ENCODE peak calls at places on chromosomes 1 and 21, in seven cellular contexts. S is endothelial cell of umbilical vein, W is brain microvascular endothelial cell, H is left ventricle myocardium inferior, I is Caco-2, O is skeletal muscle cell, D is astrocyte. G is an unnamed sample.

GRCh38 chr1:15326691-15327530 is 79.9 kb downstream of the FHAD1 start:
- DNase-seq in S (no peak), W (no peak), H (no peak), I (no peak), O (no peak), D (peak; percentile 85), G (no peak)

GRCh38 chr1:114435088-114435715 is 75.8 kb downstream of the TRIM33 start:
- DNase-seq in S (no peak), W (no peak), H (no peak), I (no peak), O (no peak), D (no peak), G (peak; percentile 88)

GRCh38 chr1:119544165-119544762 is 37.3 kb downstream of the HSD3B1 start:
- DNase-seq in S (no peak), W (no peak), H (no peak), I (no peak), O (no peak), D (no peak), G (no peak)

GRCh38 chr1:182761396-182762395 is 27.9 kb upstream of the NPL start:
- DNase-seq in S (no peak), W (no peak), H (no peak), I (no peak), O (no peak), D (no peak), G (no peak)

GRCh38 chr1:64514197-64514765 is 44.4 kb downstream of the CACHD1 start:
- DNase-seq in S (peak; percentile 79), W (peak; percentile 81), H (no peak), I (peak; percentile 49), O (peak; percentile 82), D (peak; percentile 92), G (no peak)

GRCh38 chr1:5125208-5125607 is 470.8 kb downstream of the AJAP1 start:
- DNase-seq in S (no peak), W (no peak), H (no peak), I (no peak), O (no peak), D (no peak), G (no peak)

GRCh38 chr21:44741921-44742320 is 30.5 kb upstream of the TSPEAR start:
- DNase-seq in S (no peak), W (no peak), H (no peak), I (no peak), O (no peak), D (no peak), G (no peak)

GRCh38 chr21:38787461-38788274 is 18.1 kb upstream of the ETS2 start:
- DNase-seq in S (no peak), W (peak; percentile 51), H (no peak), I (peak; percentile 93), O (peak; percentile 60), D (peak; percentile 82), G (peak; percentile 80)

GRCh38 chr1:45084562-45084961 is 72.5 kb downstream of the UROD start:
- DNase-seq in S (no peak), W (no peak), H (no peak), I (no peak), O (no peak), D (no peak), G (no peak)

GRCh38 chr1:93925206-93925605 is 16.0 kb upstream of the GCLM start:
- DNase-seq in S (no peak), W (no peak), H (no peak), I (no peak), O (no peak), D (no peak), G (no peak)

GRCh38 chr1:197356723-197357533 is 88.9 kb downstream of the CRB1 start:
- DNase-seq in S (peak; percentile 49), W (peak; percentile 38), H (no peak), I (no peak), O (peak; percentile 16), D (peak; percentile 33), G (peak; percentile 23)

GRCh38 chr21:38984982-38985422 is 179.3 kb downstream of the ETS2 start:
- DNase-seq in S (peak; percentile 80), W (no peak), H (no peak), I (no peak), O (peak; percentile 82), D (peak; percentile 92), G (no peak)

GRCh38 chr1:110783292-110783918 is 89.5 kb upstream of the CD53 start:
- DNase-seq in S (peak; percentile 47), W (peak; percentile 38), H (no peak), I (peak; percentile 36), O (peak; percentile 4), D (peak; percentile 16), G (peak; percentile 14)

DNA sequence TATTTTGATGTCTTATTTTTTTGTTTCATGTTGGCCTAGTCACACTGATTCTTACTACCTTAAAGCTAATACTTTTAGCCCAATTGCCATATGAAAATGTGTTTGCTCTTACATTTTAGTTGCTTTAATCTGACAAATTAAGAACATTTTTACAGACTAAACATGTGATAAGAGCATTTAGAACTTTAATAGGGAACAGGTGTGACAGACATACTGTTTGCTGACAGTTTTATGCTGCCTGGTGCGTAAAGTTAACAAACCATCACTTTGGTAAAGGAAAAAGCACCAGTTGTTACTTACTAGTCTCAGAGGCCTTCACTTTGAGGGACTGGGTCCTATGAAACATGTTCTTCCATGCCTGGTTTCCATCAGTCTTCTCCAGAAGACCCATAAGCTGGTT is 14.7 kb downstream of the CMPK1 start:
- DNase-seq in S (no peak), W (no peak), H (no peak), I (no peak), O (no peak), D (no peak), G (no peak)
- H3K4me3 ChIP-seq in S (no peak overlapping the region), W (no peak overlapping the region), H (no peak overlapping the region), I (no peak overlapping the region), O (no peak overlapping the region), D (no peak overlapping the region), G (no peak overlapping the region)

GRCh38 chr1:81805537-81806431 is 5.0 kb downstream of the ADGRL2 start:
- DNase-seq in S (no peak), W (no peak), H (no peak), I (no peak), O (no peak), D (no peak), G (no peak)
- H3K4me3 ChIP-seq in S (no peak overlapping the region), W (no peak overlapping the region), H (peak overlapping the region; percentile 95), I (no peak overlapping the region), O (no peak overlapping the region), D (no peak overlapping the region), G (no peak overlapping the region)

GRCh38 chr1:41894101-41894620 is 24.6 kb downstream of the HIVEP3 start:
- DNase-seq in S (no peak), W (no peak), H (no peak), I (no peak), O (no peak), D (no peak), G (no peak)
- H3K4me3 ChIP-seq in S (no peak overlapping the region), W (no peak overlapping the region), H (no peak overlapping the region), I (no peak overlapping the region), O (no peak overlapping the region), D (no peak overlapping the region), G (no peak overlapping the region)

DNA sequence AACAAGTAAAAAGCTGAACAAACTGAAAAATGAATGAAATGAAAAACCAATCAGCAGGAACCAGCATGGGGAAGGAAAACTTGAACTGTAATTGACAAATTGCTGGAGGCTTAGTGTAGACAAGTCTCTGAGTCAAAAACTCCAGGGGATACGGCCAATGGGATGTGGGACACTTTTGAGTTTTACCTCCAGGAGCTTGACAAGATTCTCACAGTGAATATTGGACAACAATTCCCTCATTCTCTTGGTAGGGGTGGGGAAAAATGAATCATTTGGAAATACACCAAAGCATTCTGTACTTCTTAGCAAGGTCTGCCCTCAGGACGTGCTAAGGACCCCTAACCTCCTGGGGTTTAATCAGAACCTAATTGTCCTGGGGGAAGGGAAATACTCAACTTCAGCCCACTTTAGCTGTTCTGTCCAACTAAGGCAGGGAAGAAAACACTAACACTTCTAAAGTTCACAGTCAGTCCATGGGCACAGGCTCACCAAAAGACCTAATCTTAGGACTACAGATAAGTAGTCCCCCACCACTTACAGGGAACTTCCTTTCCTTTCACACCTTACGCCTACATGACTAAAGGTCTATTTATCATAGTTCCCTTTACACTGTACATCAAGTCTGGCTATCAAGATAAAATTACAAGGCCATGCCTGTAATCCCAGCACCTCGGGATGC is 60.7 kb upstream of the CDC42BPA start:
- DNase-seq in S (no peak), W (no peak), H (no peak), I (no peak), O (no peak), D (peak; percentile 44), G (no peak)
- H3K4me3 ChIP-seq in S (no peak overlapping the region), W (no peak overlapping the region), H (no peak overlapping the region), I (no peak overlapping the region), O (no peak overlapping the region), D (no peak overlapping the region), G (no peak overlapping the region)

DNA sequence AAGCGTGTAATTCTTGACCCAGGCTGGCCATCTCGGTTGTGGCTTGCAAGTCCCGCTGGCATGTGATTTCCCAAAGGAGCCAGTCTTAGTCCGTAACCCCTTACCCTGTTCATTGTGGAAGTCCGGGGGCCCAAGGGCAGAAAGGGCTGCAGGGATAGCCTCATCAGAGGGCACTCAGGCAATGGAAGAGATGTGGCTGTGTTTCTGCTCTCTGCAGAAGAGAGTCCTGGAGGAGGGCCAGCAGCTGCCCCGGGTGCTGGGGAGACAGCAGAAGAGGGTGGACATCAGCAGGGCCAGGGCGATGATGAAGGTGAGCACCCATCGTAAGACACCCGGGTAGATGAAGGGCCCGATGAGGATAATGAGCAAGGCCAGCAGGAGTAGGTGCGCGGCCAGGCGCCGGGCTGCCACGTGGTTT is 830 bp downstream of the RNF186 start:
- DNase-seq in S (no peak), W (no peak), H (no peak), I (no peak), O (no peak), D (no peak), G (no peak)
- H3K4me3 ChIP-seq in S (no peak overlapping the region), W (no peak overlapping the region), H (no peak overlapping the region), I (no peak overlapping the region), O (no peak overlapping the region), D (no peak overlapping the region), G (no peak overlapping the region)

GRCh38 chr1:180160362-180160761 is 5.7 kb downstream of the QSOX1 start:
- DNase-seq in S (no peak), W (no peak), H (no peak), I (no peak), O (no peak), D (no peak), G (no peak)
- H3K4me3 ChIP-seq in S (no peak overlapping the region), W (no peak overlapping the region), H (no peak overlapping the region), I (no peak overlapping the region), O (no peak overlapping the region), D (no peak overlapping the region), G (no peak overlapping the region)